ENCODE peak calls at places on chromosomes 12 and 14, in five cellular contexts. K is foreskin keratinocyte, I is A549, L is H9, N is BE2C. T is an unnamed sample.

GRCh38 chr14:54773171-54774006 is 129.2 kb downstream of the GCH1 start:
- DNase-seq in K (peak; percentile 99), I (peak; percentile 97), L (peak; percentile 94), N (peak; percentile 89), T (peak; percentile 85)

GRCh38 chr14:72663956-72664650 is 229.8 kb downstream of the DPF3 start:
- DNase-seq in K (no peak), I (no peak), L (no peak), N (no peak), T (no peak)

GRCh38 chr14:101774814-101775213 is 13.3 kb downstream of the PPP2R5C start:
- DNase-seq in K (no peak), I (no peak), L (no peak), N (no peak), T (no peak)

GRCh38 chr12:39420043-39420442 is 22.9 kb downstream of the KIF21A start:
- DNase-seq in K (no peak), I (peak; percentile 36), L (no peak), N (no peak), T (no peak)

GRCh38 chr14:72653026-72653425 is 240.9 kb downstream of the DPF3 start:
- DNase-seq in K (no peak), I (no peak), L (no peak), N (no peak), T (no peak)

GRCh38 chr14:64899958-64900357 is 14.3 kb upstream of the CHURC1 start:
- DNase-seq in K (no peak), I (no peak), L (no peak), N (no peak), T (no peak)

GRCh38 chr12:5258498-5258897 is 173.4 kb upstream of the NTF3 start:
- DNase-seq in K (peak; percentile 53), I (no peak), L (no peak), N (no peak), T (no peak)

GRCh38 chr14:61320806-61321384 is 484 bp upstream of the PRKCH start:
- DNase-seq in K (no peak), I (no peak), L (no peak), N (no peak), T (peak; percentile 21)

GRCh38 chr12:1706284-1707016 is 15.6 kb downstream of the ADIPOR2 start:
- DNase-seq in K (no peak), I (peak; percentile 22), L (no peak), N (no peak), T (no peak)

GRCh38 chr14:69317780-69318179 is 57.8 kb downstream of the GALNT16 start:
- DNase-seq in K (no peak), I (no peak), L (no peak), N (no peak), T (no peak)

GRCh38 chr12:131445184-131445974 is 265.5 kb upstream of the SFSWAP start:
- DNase-seq in K (no peak), I (no peak), L (peak; percentile 43), N (no peak), T (no peak)

GRCh38 chr14:29216316-29216715 is 449.7 kb downstream of the FOXG1 start:
- DNase-seq in K (peak; percentile 18), I (no peak), L (no peak), N (no peak), T (no peak)

GRCh38 chr12:44015333-44015941 is 179.6 kb downstream of the TMEM117 start:
- DNase-seq in K (no peak), I (peak; percentile 57), L (no peak), N (no peak), T (no peak)

GRCh38 chr12:18696971-18697602 is 40.7 kb downstream of the PLCZ1 start:
- DNase-seq in K (peak; percentile 50), I (no peak), L (no peak), N (no peak), T (no peak)

GRCh38 chr14:80781968-80782367 is 159.6 kb downstream of the CEP128 start:
- DNase-seq in K (no peak), I (no peak), L (no peak), N (no peak), T (no peak)

GRCh38 chr14:68791078-68791983 is 1.5 kb downstream of the ZFP36L1 start:
- DNase-seq in K (no peak), I (peak; percentile 38), L (no peak), N (no peak), T (no peak)

GRCh38 chr12:58833844-58834243 is 86.5 kb downstream of the LRIG3 start:
- DNase-seq in K (no peak), I (no peak), L (no peak), N (no peak), T (no peak)

GRCh38 chr12:103956515-103957027 is 9.1 kb upstream of the TDG start:
- DNase-seq in K (no peak), I (no peak), L (no peak), N (no peak), T (peak; percentile 38)

GRCh38 chr12:128969480-128970055 is 116.3 kb downstream of the GLT1D1 start:
- DNase-seq in K (no peak), I (peak; percentile 47), L (peak; percentile 91), N (no peak), T (peak; percentile 56)

DNA sequence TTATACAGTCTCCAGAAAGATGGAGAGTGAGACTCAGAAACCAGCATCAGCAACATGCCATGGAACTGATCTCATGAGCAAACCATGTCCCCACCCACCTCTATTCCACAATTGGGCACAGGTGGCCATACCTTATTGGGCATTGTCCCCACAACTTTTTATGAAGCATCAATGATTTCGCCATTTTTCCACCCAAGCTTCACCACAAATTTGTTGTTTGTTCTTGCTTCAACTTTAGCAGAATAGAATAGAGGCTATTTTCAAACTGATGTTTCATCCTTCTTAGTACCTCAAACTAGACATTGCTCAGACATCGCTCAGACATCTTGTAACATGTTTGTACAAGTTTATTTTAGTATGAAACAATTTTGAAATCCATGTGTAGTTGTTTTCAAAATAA is 112.5 kb upstream of the TMTC2 start:
- DNase-seq in K (peak; percentile 52), I (no peak), L (no peak), N (no peak), T (no peak)
- H3K4me1 ChIP-seq in K (no peaks in the 10 kb centered on the region), I (no peaks in the 10 kb centered on the region), L (no peaks in the 10 kb centered on the region), N (no peaks in the 10 kb centered on the region), T (no peaks in the 10 kb centered on the region)

GRCh38 chr14:23443411-23443812 is 8.0 kb upstream of the MYH7 start:
- DNase-seq in K (no peak), I (no peak), L (peak; percentile 23), N (no peak), T (no peak)
- H3K4me1 ChIP-seq in K (no peaks in the 10 kb centered on the region), I (no peaks in the 10 kb centered on the region), L (no peaks in the 10 kb centered on the region), N (no peaks in the 10 kb centered on the region), T (peaks cover 17% of the 10 kb centered on the region)

GRCh38 chr12:6424008-6424347 is 20.8 kb upstream of the CD27 start:
- DNase-seq in K (no peak), I (no peak), L (no peak), N (no peak), T (no peak)

GRCh38 chr12:6428326-6428725 is 16.4 kb upstream of the CD27 start:
- DNase-seq in K (no peak), I (no peak), L (no peak), N (no peak), T (no peak)

GRCh38 chr12:6424848-6425247 is 19.9 kb upstream of the CD27 start:
- DNase-seq in K (no peak), I (no peak), L (no peak), N (no peak), T (no peak)

GRCh38 chr12:6425588-6426531 is 18.9 kb upstream of the CD27 start:
- DNase-seq in K (no peak), I (peak; percentile 40), L (no peak), N (no peak), T (peak; percentile 85)

GRCh38 chr12:6426882-6427671 is 17.7 kb upstream of the CD27 start:
- DNase-seq in K (no peak), I (no peak), L (no peak), N (no peak), T (peak; percentile 87)
- H3K4me1 ChIP-seq in K (peaks cover 9% of the 10 kb centered on the region), I (peaks cover 35% of the 10 kb centered on the region), L (no peaks in the 10 kb centered on the region), N (peaks cover 4% of the 10 kb centered on the region), T (peaks cover 37% of the 10 kb centered on the region)

GRCh38 chr12:57752668-57753000 is 524 bp upstream of the CDK4 start:
- DNase-seq in K (no peak), I (no peak), L (no peak), N (no peak), T (no peak)

GRCh38 chr12:57755194-57755453 is 221 bp downstream of the MARCHF9 start:
- DNase-seq in K (no peak), I (no peak), L (no peak), N (no peak), T (no peak)

GRCh38 chr12:57753938-57754337 is 965 bp upstream of the MARCHF9 start:
- DNase-seq in K (no peak), I (no peak), L (no peak), N (no peak), T (no peak)

GRCh38 chr12:57755454-57756372 is 810 bp downstream of the MARCHF9 start:
- DNase-seq in K (no peak), I (no peak), L (no peak), N (no peak), T (peak; percentile 64)

DNA sequence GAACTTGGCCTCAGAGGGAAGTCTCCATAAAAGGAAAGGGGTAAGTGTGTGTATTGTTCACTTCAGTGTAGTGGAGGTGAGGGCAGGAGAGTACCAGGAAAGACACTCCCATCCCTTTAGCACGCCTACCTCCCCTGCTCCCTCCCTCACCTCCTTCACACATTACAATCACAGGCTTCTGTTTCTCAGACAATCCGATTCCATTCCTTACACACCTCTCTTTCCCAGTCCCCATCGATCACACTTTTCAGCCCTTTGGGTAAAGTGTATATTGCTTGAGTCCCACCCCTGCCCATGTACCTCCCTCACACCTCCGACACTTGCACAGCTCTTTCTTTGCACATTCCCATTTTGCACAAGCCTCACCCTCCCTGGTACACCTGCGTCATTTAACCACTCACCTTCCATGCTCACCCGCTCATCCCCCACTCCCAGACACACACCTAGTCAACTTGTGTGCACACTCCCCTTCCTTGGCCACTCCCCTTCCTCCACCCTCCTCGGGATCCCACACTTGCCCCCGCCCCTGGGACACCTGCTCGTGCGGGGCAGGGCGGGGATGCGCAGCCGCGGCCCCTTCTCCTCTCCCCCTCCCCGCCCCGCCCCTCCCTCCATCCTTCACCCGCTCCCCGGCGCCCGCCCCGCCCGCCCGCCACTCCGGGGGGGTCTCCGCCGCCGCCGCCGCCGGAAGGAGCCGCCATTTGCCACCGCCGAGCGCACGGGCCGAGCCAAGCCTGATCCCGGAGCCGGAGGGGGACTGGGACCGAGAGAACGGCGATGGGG is at the start of gene MARCHF9:
- DNase-seq in K (peak; percentile 60), I (peak; percentile 59), L (peak; percentile 89), N (peak; percentile 58), T (peak; percentile 91)
- H3K4me1 ChIP-seq in K (peaks cover 6% of the 10 kb centered on the region), I (peaks cover 34% of the 10 kb centered on the region), L (peaks cover 7% of the 10 kb centered on the region), N (peaks cover 4% of the 10 kb centered on the region), T (peaks cover 39% of the 10 kb centered on the region)

DNA sequence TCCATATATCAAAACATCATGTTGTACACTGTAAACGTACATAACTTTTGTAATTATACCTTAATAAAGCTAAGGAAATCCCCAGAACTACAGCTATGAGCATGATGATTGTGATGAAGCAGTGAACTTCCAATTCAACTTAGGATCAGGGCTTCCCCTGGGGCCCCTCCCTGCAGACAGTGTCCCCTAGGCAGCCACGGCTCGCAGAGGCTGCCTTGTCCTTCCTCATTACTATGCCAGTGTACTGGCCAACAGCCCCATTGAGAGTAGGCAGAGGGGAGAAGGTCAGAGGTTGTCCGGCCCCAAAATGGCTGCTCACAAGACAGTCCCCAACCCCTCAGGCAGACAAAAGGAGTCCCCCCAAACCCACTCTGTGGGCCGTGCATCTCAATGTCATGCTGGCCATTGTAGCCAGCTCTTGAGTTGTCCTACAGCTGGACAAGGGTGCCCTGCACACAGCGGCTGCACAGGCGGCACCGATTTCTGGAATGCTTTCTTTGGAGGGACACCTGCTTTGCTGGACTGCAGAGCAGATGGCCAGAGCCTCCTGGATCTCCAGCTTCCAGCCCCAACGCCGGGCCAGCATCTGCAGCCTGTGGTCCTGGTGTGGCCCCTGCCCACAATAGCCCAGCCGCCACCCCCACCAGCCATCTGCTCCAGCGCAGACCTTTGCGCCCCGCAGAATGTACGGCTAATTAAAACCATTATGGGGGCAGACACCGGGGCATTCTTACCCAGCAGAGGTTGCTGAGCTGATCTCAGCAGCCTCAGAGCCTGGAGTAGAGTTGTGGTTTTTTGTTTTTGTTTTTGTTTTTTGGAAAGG is 46.1 kb downstream of the NIN start:
- DNase-seq in K (no peak), I (no peak), L (no peak), N (peak; percentile 23), T (no peak)
- H3K4me1 ChIP-seq in K (no peaks in the 10 kb centered on the region), I (no peaks in the 10 kb centered on the region), L (peaks cover 3% of the 10 kb centered on the region), N (no peaks in the 10 kb centered on the region), T (no peaks in the 10 kb centered on the region)